ENCODE peak calls at places on chromosomes 16 and 17, in six cellular contexts. N, X, C, H, F and B are unnamed samples.

GRCh38 chr16:89274561-89275283 is 57.2 kb downstream of the ZNF778 start:
- DNase-seq in H (no peak), F (no peak), C (no peak), X (no peak), N (no peak), B (no peak)

GRCh38 chr17:17225901-17226300 is 11.1 kb downstream of the FLCN start:
- DNase-seq in N (no peak), H (no peak), C (no peak), F (no peak), X (no peak), B (no peak)

GRCh38 chr17:50122945-50123344 is 7.0 kb downstream of the SAMD14 start:
- DNase-seq in F (no peak), X (no peak), N (no peak), H (no peak), C (no peak), B (no peak)

GRCh38 chr17:34241062-34241461 is 14.0 kb upstream of the CCL2 start:
- DNase-seq in F (no peak), H (peak; percentile 34), X (peak; percentile 38), N (no peak), C (no peak), B (peak; percentile 63)

GRCh38 chr17:9755083-9755482 is 36.3 kb downstream of the DHRS7C start:
- DNase-seq in N (no peak), X (no peak), C (no peak), H (no peak), F (no peak), B (no peak)

GRCh38 chr16:13630292-13630850 is 289.6 kb upstream of the ERCC4 start:
- DNase-seq in F (no peak), X (no peak), C (no peak), H (no peak), N (no peak), B (no peak)

GRCh38 chr16:78973041-78973440 is 627.5 kb downstream of the MAF start:
- DNase-seq in C (no peak), N (no peak), F (no peak), X (no peak), H (no peak), B (no peak)

GRCh38 chr17:47317119-47317518 is 6.6 kb upstream of the EFCAB13 start:
- DNase-seq in X (no peak), N (no peak), C (no peak), F (peak; percentile 36), H (no peak), B (no peak)

GRCh38 chr17:61387511-61388305 is 11.9 kb upstream of the TBX2 start:
- DNase-seq in N (no peak), X (no peak), F (no peak), H (no peak), C (no peak), B (peak; percentile 29)

DNA sequence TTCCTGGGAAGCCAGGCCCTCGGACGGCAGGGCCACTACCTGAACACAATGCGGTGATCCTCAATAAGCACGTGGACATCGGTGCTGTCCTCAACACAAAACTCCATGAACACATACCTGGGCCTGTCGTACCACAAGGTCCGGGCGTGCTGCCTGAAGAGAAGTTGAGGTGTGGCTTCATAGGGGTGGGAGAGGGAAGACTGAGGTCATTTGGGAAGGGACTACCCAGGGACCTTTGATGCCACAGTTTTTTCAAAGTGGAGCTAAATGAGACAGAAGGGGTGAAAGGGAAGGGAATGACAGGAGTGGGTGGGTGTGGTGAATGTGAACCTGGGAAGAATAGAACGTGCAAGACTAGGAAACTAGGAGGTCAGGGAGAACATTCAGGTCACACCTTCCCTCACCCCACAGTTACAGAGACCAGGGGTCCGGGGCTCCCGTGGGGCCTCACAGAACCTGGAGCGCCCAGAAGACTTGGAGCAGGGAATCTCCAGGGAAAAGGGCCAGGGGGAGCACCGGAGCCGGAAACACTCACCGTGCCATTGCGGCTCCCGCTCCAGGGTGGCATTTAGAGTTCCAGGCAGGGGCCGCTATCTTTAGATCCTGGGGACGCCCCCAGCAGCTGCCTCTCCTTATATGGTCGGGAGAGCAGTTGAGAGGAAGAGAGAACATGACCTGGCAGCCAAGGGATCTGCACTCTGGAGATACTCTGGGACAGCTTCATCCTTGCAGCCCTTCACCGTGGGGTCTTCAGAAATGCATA is at the start of gene PTGES3L:
- DNase-seq in X (peak; percentile 44), H (peak; percentile 91), N (peak; percentile 33), F (peak; percentile 48), C (peak; percentile 81), B (peak; percentile 73)
- TF ChIP-seq CTCF in X (no peak), H (no peak), N (no peak), F (no peak), C (no peak), B (no peak)

GRCh38 chr16:63578791-63579190 is 1542.6 kb upstream of the CDH8 start:
- DNase-seq in H (no peak), C (no peak), N (no peak), F (no peak), X (no peak), B (no peak)

GRCh38 chr16:63577891-63578290 is 1541.7 kb upstream of the CDH8 start:
- DNase-seq in C (no peak), H (no peak), X (no peak), F (no peak), N (no peak), B (no peak)

DNA sequence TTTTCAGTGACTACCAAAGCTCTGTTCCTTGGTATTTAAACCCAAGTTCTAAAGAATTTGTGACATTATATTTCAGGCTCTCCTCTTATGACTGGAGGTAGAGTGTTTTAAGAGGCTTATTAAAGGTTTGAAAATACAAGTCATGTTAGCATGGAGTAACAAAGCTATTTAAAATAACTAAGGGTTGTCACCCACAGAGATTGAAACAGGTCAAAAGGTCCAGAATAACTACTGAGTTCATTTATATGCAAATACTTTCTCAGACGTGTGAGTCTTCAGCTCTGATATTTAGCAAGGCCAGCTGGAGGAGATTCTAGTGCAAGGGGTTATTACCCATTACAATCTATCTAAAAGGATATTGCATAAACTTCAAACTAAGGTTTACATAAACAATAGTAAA is 1538.8 kb upstream of the CDH8 start:
- DNase-seq in N (no peak), F (no peak), C (no peak), H (no peak), X (no peak), B (no peak)
- H3K4me3 ChIP-seq in N (no peak overlapping the region), F (no peak overlapping the region), C (no peak overlapping the region), H (no peak overlapping the region), X (no peak overlapping the region), B (no peak overlapping the region)

GRCh38 chr16:17463335-17463734 is 7.4 kb downstream of the XYLT1 start:
- DNase-seq in X (no peak), N (no peak), F (no peak), H (no peak), C (no peak), B (no peak)

GRCh38 chr16:17460890-17461289 is 9.9 kb downstream of the XYLT1 start:
- DNase-seq in X (no peak), C (no peak), N (no peak), H (no peak), F (no peak), B (no peak)

GRCh38 chr16:17459903-17460521 is 10.7 kb downstream of the XYLT1 start:
- DNase-seq in N (no peak), H (no peak), C (no peak), F (peak; percentile 27), X (no peak), B (no peak)

GRCh38 chr16:17465460-17465859 is 5.3 kb downstream of the XYLT1 start:
- DNase-seq in C (no peak), N (no peak), X (no peak), F (no peak), H (no peak), B (no peak)

DNA sequence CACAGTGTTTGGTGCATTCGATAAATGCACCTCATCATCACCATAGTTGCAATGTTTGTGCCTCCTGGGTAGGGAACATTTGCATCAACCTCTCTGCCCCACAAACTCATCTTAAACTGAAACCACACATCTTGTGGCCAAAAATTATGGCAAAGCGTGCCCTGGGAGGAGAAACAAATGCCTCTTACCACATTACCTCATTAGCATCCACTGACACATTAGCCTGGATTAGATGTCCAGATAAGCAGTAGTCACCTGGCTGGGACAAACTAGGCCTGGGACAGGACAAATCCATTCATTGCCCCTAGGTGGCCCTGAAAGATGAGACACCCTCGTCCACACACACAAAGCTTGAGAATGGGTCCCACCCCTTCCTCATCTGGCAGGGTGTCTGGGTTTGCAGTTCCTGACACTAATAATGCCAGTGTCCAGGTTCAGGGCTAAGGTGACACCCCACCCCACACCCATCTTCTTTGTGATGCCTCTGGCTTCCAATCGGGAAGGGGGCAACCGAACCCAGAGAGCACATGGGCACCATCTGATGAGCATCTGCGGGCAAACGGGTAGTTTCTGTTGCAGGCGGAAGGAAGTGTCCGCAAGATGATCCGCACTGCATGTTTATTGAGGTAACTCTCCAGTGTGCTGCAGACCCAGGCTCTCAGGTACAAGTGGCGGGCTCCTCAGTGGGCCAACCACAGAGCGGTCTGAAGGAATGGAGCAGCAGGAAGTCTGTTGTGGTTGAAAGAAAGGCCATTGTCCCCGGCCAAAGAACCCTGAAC is 8.6 kb downstream of the XYLT1 start:
- DNase-seq in X (no peak), F (no peak), N (no peak), C (no peak), H (no peak), B (no peak)
- TF ChIP-seq CTCF in X (no peak), F (no peak), N (no peak), C (no peak), H (peak; percentile 11), B (no peak)

GRCh38 chr17:78121801-78122220 is 6.7 kb downstream of the TMC6 start:
- DNase-seq in X (no peak), F (no peak), H (no peak), N (no peak), C (no peak), B (no peak)
- H3K4me3 ChIP-seq in X (no peak overlapping the region), F (no peak overlapping the region), H (no peak overlapping the region), N (no peak overlapping the region), C (no peak overlapping the region), B (no peak overlapping the region)

DNA sequence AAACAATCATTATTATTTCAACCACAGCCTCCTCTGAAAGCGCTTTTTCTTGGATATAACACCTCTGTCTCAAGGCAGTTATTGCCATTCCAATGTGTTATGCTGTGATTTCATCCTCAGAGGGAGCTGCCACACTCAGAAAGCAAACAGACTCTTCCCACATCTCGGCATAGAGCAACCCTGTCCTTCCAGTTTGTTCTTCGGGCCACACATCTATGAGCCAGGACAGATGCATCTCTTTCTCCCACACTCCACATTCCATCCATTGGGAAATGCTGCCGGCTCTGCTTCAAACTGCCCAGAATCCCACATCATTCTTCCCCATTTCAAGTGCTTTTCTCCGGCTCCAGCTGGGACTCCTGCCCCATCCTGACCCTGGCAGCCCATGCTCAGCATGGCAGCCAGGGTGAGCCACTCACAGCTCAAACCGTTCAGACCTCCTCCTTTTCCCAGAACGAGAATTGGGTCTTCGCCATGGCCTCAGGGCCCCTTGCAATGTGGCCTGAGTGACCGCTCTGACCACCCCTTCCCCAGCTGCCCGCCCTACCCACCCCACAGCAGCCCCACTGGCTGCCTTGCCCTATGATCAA is 132.8 kb upstream of the SDK2 start:
- DNase-seq in F (no peak), N (no peak), X (no peak), C (no peak), H (no peak), B (no peak)
- TF ChIP-seq CTCF in F (no peak), N (no peak), X (no peak), C (no peak), H (no peak), B (no peak)

GRCh38 chr17:73643846-73644144 is 450 bp downstream of the SDK2 start:
- DNase-seq in C (no peak), X (no peak), H (peak; percentile 51), N (no peak), F (no peak), B (no peak)
- H3K4me3 ChIP-seq in C (no peak overlapping the region), X (no peak overlapping the region), H (no peak overlapping the region), N (peak overlapping the region; percentile 31), F (peak overlapping the region; percentile 2), B (no peak overlapping the region)